ENCODE peak calls at places on chromosomes 16 and 17, in nine cellular contexts. L, Z, I, U, A, G, N, R and J are unnamed samples.

GRCh38 chr16:67023689-67024088 is 5.3 kb upstream of the CBFB start:
- DNase-seq in L (no peak), Z (no peak), I (no peak), U (no peak), A (no peak), G (no peak), N (no peak), R (no peak), J (no peak)

GRCh38 chr16:68642436-68643064 is 2.6 kb upstream of the CDH3 start:
- DNase-seq in L (no peak), Z (no peak), I (no peak), U (no peak), A (no peak), G (no peak), N (peak; percentile 31), R (no peak), J (peak; percentile 28)

GRCh38 chr17:32283745-32284207 is 18.1 kb downstream of the RHBDL3 start:
- DNase-seq in L (no peak), Z (no peak), I (no peak), U (no peak), A (no peak), G (no peak), N (no peak), R (no peak), J (peak; percentile 36)

GRCh38 chr17:63911657-63912100 is 621 bp upstream of the CSHL1 start:
- DNase-seq in L (no peak), Z (no peak), I (peak; percentile 44), U (no peak), A (peak; percentile 41), G (peak; percentile 74), N (no peak), R (peak; percentile 34), J (peak; percentile 79)

GRCh38 chr17:43874293-43874692 is 27.3 kb downstream of the CD300LG start:
- DNase-seq in L (no peak), Z (no peak), I (peak; percentile 82), U (peak; percentile 80), A (no peak), G (no peak), N (no peak), R (peak; percentile 54), J (no peak)

GRCh38 chr16:17084134-17084533 is 386.6 kb downstream of the XYLT1 start:
- DNase-seq in L (no peak), Z (no peak), I (no peak), U (no peak), A (no peak), G (no peak), N (no peak), R (no peak), J (no peak)

GRCh38 chr16:49776085-49776501 is 79.8 kb downstream of the ZNF423 start:
- DNase-seq in L (no peak), Z (no peak), I (no peak), U (peak; percentile 65), A (no peak), G (no peak), N (no peak), R (no peak), J (peak; percentile 17)

GRCh38 chr16:1871974-1872635 is at the start of gene MEIOB:
- DNase-seq in L (no peak), Z (no peak), I (peak; percentile 30), U (no peak), A (peak; percentile 82), G (peak; percentile 91), N (peak; percentile 41), R (peak; percentile 42), J (peak; percentile 74)

GRCh38 chr16:13441675-13442074 is 478.3 kb upstream of the ERCC4 start:
- DNase-seq in L (no peak), Z (no peak), I (no peak), U (no peak), A (no peak), G (no peak), N (no peak), R (no peak), J (no peak)

GRCh38 chr17:48970224-48970623 is 1.8 kb upstream of the GIP start:
- DNase-seq in L (no peak), Z (no peak), I (no peak), U (no peak), A (peak; percentile 61), G (peak; percentile 60), N (no peak), R (no peak), J (no peak)

GRCh38 chr17:59493867-59494266 is 71.5 kb upstream of the DHX40 start:
- DNase-seq in L (no peak), Z (no peak), I (no peak), U (no peak), A (peak; percentile 17), G (no peak), N (no peak), R (no peak), J (no peak)

GRCh38 chr16:67707210-67707609 is 11.9 kb downstream of the GFOD2 start:
- DNase-seq in L (no peak), Z (no peak), I (no peak), U (no peak), A (no peak), G (no peak), N (no peak), R (no peak), J (no peak)

DNA sequence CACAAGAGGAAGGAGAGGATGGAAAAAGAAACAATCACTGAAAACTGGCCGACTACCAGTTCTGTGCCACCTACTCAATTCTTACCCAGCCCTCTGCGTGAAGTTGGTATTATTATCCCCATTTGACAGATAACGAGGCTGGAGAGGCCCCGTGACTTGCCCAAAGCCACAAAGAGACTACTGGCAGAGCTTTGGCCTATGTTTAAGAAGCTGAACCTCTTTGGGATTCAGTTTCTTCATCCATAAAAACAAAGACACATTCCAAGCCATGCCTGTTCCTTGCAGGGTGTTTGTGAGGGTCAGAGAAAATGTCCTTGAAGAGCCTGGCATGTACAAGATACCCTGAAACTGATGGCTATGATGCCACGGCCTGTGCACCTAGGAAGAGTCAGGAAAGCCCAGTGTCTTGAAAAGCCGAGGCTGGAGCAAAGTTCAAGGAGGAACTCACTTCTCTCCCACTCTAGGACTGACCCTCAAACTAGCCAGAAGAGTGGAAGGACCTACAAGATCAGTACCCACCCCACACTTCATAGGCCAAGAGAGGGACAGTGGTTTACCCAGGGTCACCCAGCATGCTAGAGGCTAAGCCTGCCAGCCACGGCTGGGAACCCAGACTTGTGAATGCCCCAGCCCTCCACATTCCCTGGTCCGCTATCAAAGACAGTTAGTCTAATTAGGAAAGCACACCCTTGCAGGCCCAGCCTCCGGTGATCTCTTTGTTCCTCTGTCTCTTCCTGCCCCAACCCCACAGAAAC is 1.6 kb upstream of the ACSF2 start:
- DNase-seq in L (no peak), Z (no peak), I (no peak), U (no peak), A (no peak), G (no peak), N (no peak), R (no peak), J (no peak)
- H3K4me1 ChIP-seq in L (peaks cover 65% of the 10 kb centered on the region), Z (peaks cover 69% of the 10 kb centered on the region), I (peaks cover 38% of the 10 kb centered on the region), U (peaks cover 71% of the 10 kb centered on the region), A (peaks cover 27% of the 10 kb centered on the region), G (peaks cover 36% of the 10 kb centered on the region), N (peaks cover 6% of the 10 kb centered on the region), R (peaks cover 77% of the 10 kb centered on the region), J (peaks cover 25% of the 10 kb centered on the region)

GRCh38 chr17:35749560-35750412 is 3.3 kb downstream of the GAS2L2 start:
- DNase-seq in L (no peak), Z (no peak), I (no peak), U (no peak), A (no peak), G (peak; percentile 37), N (no peak), R (no peak), J (no peak)

GRCh38 chr17:35748323-35748960 is 4.6 kb downstream of the GAS2L2 start:
- DNase-seq in L (no peak), Z (no peak), I (no peak), U (no peak), A (no peak), G (no peak), N (no peak), R (peak; percentile 48), J (peak; percentile 66)

GRCh38 chr17:35750526-35751395 is 2.3 kb downstream of the GAS2L2 start:
- DNase-seq in L (no peak), Z (no peak), I (no peak), U (no peak), A (no peak), G (peak; percentile 61), N (no peak), R (no peak), J (no peak)

GRCh38 chr17:35747540-35748017 is 5.5 kb downstream of the GAS2L2 start:
- DNase-seq in L (peak; percentile 73), Z (no peak), I (peak; percentile 77), U (peak; percentile 64), A (peak; percentile 86), G (peak; percentile 78), N (no peak), R (peak; percentile 85), J (peak; percentile 88)

GRCh38 chr17:35748979-35749378 is 4.1 kb downstream of the GAS2L2 start:
- DNase-seq in L (no peak), Z (no peak), I (no peak), U (no peak), A (no peak), G (no peak), N (no peak), R (no peak), J (no peak)
- H3K4me3 ChIP-seq in L (no peak overlapping the region), Z (no peak overlapping the region), I (no peak overlapping the region), U (no peak overlapping the region), A (no peak overlapping the region), G (no peak overlapping the region), N (no peak overlapping the region), R (no peak overlapping the region), J (no peak overlapping the region)

GRCh38 chr17:50312311-50312710 is 33.6 kb upstream of the XYLT2 start:
- DNase-seq in L (peak; percentile 47), Z (no peak), I (no peak), U (no peak), A (no peak), G (no peak), N (no peak), R (no peak), J (no peak)
- TF ChIP-seq POLR2A in L (no peak), Z (no peak), I (no peak), U (no peak), A (no peak), G (no peak), N (no peak), R (no peak), J (no peak)

DNA sequence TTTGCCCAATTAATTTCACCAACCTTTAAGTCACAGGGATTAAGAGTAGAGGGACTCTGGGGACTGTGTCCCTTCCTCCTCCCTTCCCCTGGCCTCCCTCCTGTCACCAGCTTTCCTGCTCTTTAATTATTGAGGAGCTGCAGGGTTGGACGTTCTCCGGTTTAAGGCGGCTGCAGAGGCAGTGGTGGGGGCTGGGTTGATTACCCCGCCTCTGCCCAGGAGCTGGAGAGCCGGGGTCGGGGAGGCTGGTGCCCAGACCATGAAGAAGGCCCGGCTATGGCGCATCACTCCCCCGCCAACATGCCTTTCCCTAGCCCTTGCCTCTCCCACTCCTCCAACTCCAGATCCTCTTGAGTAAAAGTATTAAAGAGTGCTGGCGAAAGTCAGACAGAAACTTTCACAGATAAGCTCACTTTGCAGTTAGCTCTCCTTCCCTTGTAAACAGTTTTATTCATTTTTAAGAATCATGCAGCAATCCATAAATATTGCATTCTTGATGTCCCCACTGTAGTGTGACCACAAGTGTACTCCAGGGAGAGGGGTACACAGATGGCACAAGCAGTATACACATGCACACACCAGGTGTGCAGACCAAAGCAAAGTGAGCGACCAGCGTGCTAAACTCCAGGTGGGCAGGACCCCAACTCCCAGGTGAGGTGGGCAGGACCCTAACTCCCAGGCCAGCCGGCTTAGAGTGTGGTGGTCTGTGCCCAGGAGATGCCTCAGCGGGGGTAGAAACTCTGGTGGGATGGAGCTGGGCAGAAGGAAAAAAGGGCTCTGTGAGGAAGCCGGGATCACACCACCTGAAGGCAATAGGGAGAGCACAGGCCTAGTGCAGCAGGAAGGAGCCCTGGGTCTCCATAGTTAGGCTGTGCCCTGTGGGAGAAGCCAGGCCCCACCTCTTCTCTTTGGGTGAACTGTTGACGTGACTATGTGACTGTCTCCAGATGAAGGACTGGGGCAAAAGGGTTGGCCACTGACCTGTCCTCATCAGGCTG is 1.3 kb upstream of the FOXJ1 start:
- DNase-seq in L (no peak), Z (no peak), I (no peak), U (peak; percentile 21), A (no peak), G (no peak), N (no peak), R (no peak), J (no peak)
- H3K4me1 ChIP-seq in L (peaks cover 50% of the 10 kb centered on the region), Z (peaks cover 24% of the 10 kb centered on the region), I (peaks cover 26% of the 10 kb centered on the region), U (peaks cover 64% of the 10 kb centered on the region), A (peaks cover 28% of the 10 kb centered on the region), G (peaks cover 5% of the 10 kb centered on the region), N (peaks cover 43% of the 10 kb centered on the region), R (peaks cover 41% of the 10 kb centered on the region), J (peaks cover 16% of the 10 kb centered on the region)